ENCODE peak calls at places on chromosomes 4 and X, in nine cellular contexts. One of them, this sample, is unnamed.

GRCh38 chrX:9132036-9132435 is 98.1 kb upstream of the FAM9B start:
- DNase-seq in GM10248: no peak
- DNase-seq in suprapubic skin: no peak
- DNase-seq in hepatocyte: no peak
- DNase-seq in Peyer's patch: no peak
- DNase-seq in A549: no peak
- DNase-seq in Calu3: no peak
- DNase-seq in neural progenitor cell: no peak
- DNase-seq in psoas muscle: no peak
- DNase-seq in this sample: no peak

GRCh38 chr4:140308366-140309123 is 64.9 kb upstream of the SCOC start:
- DNase-seq in psoas muscle: peak
- DNase-seq in A549: no peak
- DNase-seq in Calu3: no peak
- DNase-seq in suprapubic skin: peak
- DNase-seq in hepatocyte: peak
- DNase-seq in neural progenitor cell: no peak
- DNase-seq in GM10248: no peak
- DNase-seq in Peyer's patch: peak
- DNase-seq in this sample: no peak

GRCh38 chr4:48698029-48698901 is 81.8 kb downstream of the FRYL start:
- DNase-seq in Peyer's patch: peak
- DNase-seq in hepatocyte: peak
- DNase-seq in suprapubic skin: peak
- DNase-seq in neural progenitor cell: peak
- DNase-seq in psoas muscle: no peak
- DNase-seq in Calu3: peak
- DNase-seq in GM10248: no peak
- DNase-seq in A549: peak
- DNase-seq in this sample: no peak

GRCh38 chrX:154967603-154968002 is 54.9 kb downstream of the F8 start:
- DNase-seq in suprapubic skin: no peak
- DNase-seq in GM10248: no peak
- DNase-seq in hepatocyte: no peak
- DNase-seq in Peyer's patch: no peak
- DNase-seq in A549: no peak
- DNase-seq in Calu3: no peak
- DNase-seq in neural progenitor cell: no peak
- DNase-seq in psoas muscle: no peak
- DNase-seq in this sample: no peak

GRCh38 chrX:41561045-41561444 is 113.9 kb downstream of the NYX start:
- DNase-seq in GM10248: peak
- DNase-seq in suprapubic skin: no peak
- DNase-seq in neural progenitor cell: no peak
- DNase-seq in Calu3: no peak
- DNase-seq in psoas muscle: no peak
- DNase-seq in hepatocyte: peak
- DNase-seq in A549: peak
- DNase-seq in Peyer's patch: peak
- DNase-seq in this sample: no peak

GRCh38 chr4:3484057-3484973 is 21.2 kb downstream of the DOK7 start:
- DNase-seq in psoas muscle: peak
- DNase-seq in hepatocyte: peak
- DNase-seq in Peyer's patch: peak
- DNase-seq in Calu3: peak
- DNase-seq in neural progenitor cell: no peak
- DNase-seq in A549: peak
- DNase-seq in suprapubic skin: no peak
- DNase-seq in GM10248: no peak
- DNase-seq in this sample: no peak

GRCh38 chr4:173252024-173252935 is 81.9 kb downstream of the HMGB2 start:
- DNase-seq in hepatocyte: peak
- DNase-seq in A549: peak
- DNase-seq in GM10248: peak
- DNase-seq in Peyer's patch: peak
- DNase-seq in psoas muscle: peak
- DNase-seq in Calu3: peak
- DNase-seq in suprapubic skin: no peak
- DNase-seq in neural progenitor cell: peak
- DNase-seq in this sample: no peak

GRCh38 chr4:97016186-97016945 is 1126.9 kb downstream of the STPG2 start:
- DNase-seq in A549: no peak
- DNase-seq in GM10248: no peak
- DNase-seq in Peyer's patch: no peak
- DNase-seq in neural progenitor cell: no peak
- DNase-seq in suprapubic skin: no peak
- DNase-seq in hepatocyte: no peak
- DNase-seq in psoas muscle: no peak
- DNase-seq in Calu3: no peak
- DNase-seq in this sample: no peak

GRCh38 chr4:70632028-70632427 is 3.5 kb downstream of the ENAM start:
- DNase-seq in A549: no peak
- DNase-seq in hepatocyte: no peak
- DNase-seq in psoas muscle: no peak
- DNase-seq in GM10248: no peak
- DNase-seq in Calu3: no peak
- DNase-seq in Peyer's patch: no peak
- DNase-seq in neural progenitor cell: no peak
- DNase-seq in suprapubic skin: no peak
- DNase-seq in this sample: no peak

GRCh38 chr4:76696109-76696508 is 201.8 kb downstream of the SOWAHB start:
- DNase-seq in A549: no peak
- DNase-seq in hepatocyte: no peak
- DNase-seq in suprapubic skin: no peak
- DNase-seq in neural progenitor cell: peak
- DNase-seq in Calu3: no peak
- DNase-seq in psoas muscle: no peak
- DNase-seq in Peyer's patch: no peak
- DNase-seq in GM10248: no peak
- DNase-seq in this sample: no peak

GRCh38 chrX:51614353-51614752 is 4.4 kb downstream of the CENPVL3 start:
- DNase-seq in GM10248: peak
- DNase-seq in suprapubic skin: no peak
- DNase-seq in A549: peak
- DNase-seq in neural progenitor cell: peak
- DNase-seq in hepatocyte: peak
- DNase-seq in psoas muscle: no peak
- DNase-seq in Peyer's patch: no peak
- DNase-seq in Calu3: no peak
- DNase-seq in this sample: no peak

GRCh38 chr4:187608001-187608421 is 387.6 kb upstream of the ZFP42 start:
- DNase-seq in suprapubic skin: no peak
- DNase-seq in GM10248: no peak
- DNase-seq in Calu3: no peak
- DNase-seq in A549: no peak
- DNase-seq in Peyer's patch: no peak
- DNase-seq in hepatocyte: no peak
- DNase-seq in psoas muscle: no peak
- DNase-seq in neural progenitor cell: no peak
- DNase-seq in this sample: no peak

GRCh38 chrX:82087699-82088098 is 885.8 kb downstream of the SH3BGRL start:
- DNase-seq in Peyer's patch: no peak
- DNase-seq in hepatocyte: no peak
- DNase-seq in A549: no peak
- DNase-seq in neural progenitor cell: no peak
- DNase-seq in psoas muscle: no peak
- DNase-seq in GM10248: no peak
- DNase-seq in suprapubic skin: no peak
- DNase-seq in Calu3: no peak
- DNase-seq in this sample: no peak

GRCh38 chrX:70774223-70774622 is 134.3 kb downstream of the TEX11 start:
- DNase-seq in GM10248: no peak
- DNase-seq in psoas muscle: no peak
- DNase-seq in suprapubic skin: no peak
- DNase-seq in A549: no peak
- DNase-seq in neural progenitor cell: no peak
- DNase-seq in Peyer's patch: no peak
- DNase-seq in Calu3: no peak
- DNase-seq in hepatocyte: no peak
- DNase-seq in this sample: no peak

GRCh38 chr4:58166496-58166895 is 1056.3 kb upstream of the IGFBP7 start:
- DNase-seq in Calu3: no peak
- DNase-seq in Peyer's patch: no peak
- DNase-seq in A549: no peak
- DNase-seq in suprapubic skin: no peak
- DNase-seq in neural progenitor cell: no peak
- DNase-seq in hepatocyte: no peak
- DNase-seq in psoas muscle: no peak
- DNase-seq in GM10248: no peak
- DNase-seq in this sample: no peak

GRCh38 chr4:38160487-38161207 is 200.4 kb downstream of the PTTG2 start:
- DNase-seq in psoas muscle: no peak
- DNase-seq in A549: peak
- DNase-seq in hepatocyte: peak
- DNase-seq in suprapubic skin: peak
- DNase-seq in Calu3: peak
- DNase-seq in GM10248: peak
- DNase-seq in neural progenitor cell: peak
- DNase-seq in Peyer's patch: peak
- DNase-seq in this sample: no peak

GRCh38 chr4:142041788-142042187 is 405.4 kb downstream of the IL15 start:
- DNase-seq in GM10248: no peak
- DNase-seq in suprapubic skin: no peak
- DNase-seq in A549: no peak
- DNase-seq in psoas muscle: no peak
- DNase-seq in hepatocyte: no peak
- DNase-seq in Peyer's patch: no peak
- DNase-seq in neural progenitor cell: no peak
- DNase-seq in Calu3: no peak
- DNase-seq in this sample: no peak

GRCh38 chr4:163474027-163474426 is 473 bp upstream of the TKTL2 start:
- DNase-seq in A549: no peak
- DNase-seq in psoas muscle: no peak
- DNase-seq in GM10248: no peak
- DNase-seq in neural progenitor cell: no peak
- DNase-seq in Peyer's patch: no peak
- DNase-seq in Calu3: no peak
- DNase-seq in suprapubic skin: no peak
- DNase-seq in hepatocyte: no peak
- DNase-seq in this sample: no peak

GRCh38 chr4:163473130-163473529 is 424 bp downstream of the TKTL2 start:
- DNase-seq in Calu3: no peak
- DNase-seq in hepatocyte: no peak
- DNase-seq in A549: no peak
- DNase-seq in neural progenitor cell: no peak
- DNase-seq in suprapubic skin: no peak
- DNase-seq in GM10248: no peak
- DNase-seq in Peyer's patch: no peak
- DNase-seq in psoas muscle: no peak
- DNase-seq in this sample: no peak

GRCh38 chr4:163476761-163477438 is 3.3 kb upstream of the TKTL2 start:
- DNase-seq in hepatocyte: no peak
- DNase-seq in Calu3: no peak
- DNase-seq in psoas muscle: no peak
- DNase-seq in GM10248: no peak
- DNase-seq in Peyer's patch: no peak
- DNase-seq in suprapubic skin: no peak
- DNase-seq in A549: no peak
- DNase-seq in neural progenitor cell: no peak
- DNase-seq in this sample: no peak

GRCh38 chr4:163473576-163473975 is at the start of gene TKTL2:
- DNase-seq in Calu3: no peak
- DNase-seq in A549: no peak
- DNase-seq in GM10248: no peak
- DNase-seq in hepatocyte: no peak
- DNase-seq in neural progenitor cell: no peak
- DNase-seq in Peyer's patch: no peak
- DNase-seq in suprapubic skin: no peak
- DNase-seq in psoas muscle: no peak
- DNase-seq in this sample: no peak
- TF ChIP-seq CTCF in Calu3: no peak
- TF ChIP-seq CTCF in A549: no peak
- TF ChIP-seq CTCF in GM10248: no peak
- TF ChIP-seq CTCF in hepatocyte: no peak
- TF ChIP-seq CTCF in neural progenitor cell: no peak
- TF ChIP-seq CTCF in Peyer's patch: no peak
- TF ChIP-seq CTCF in suprapubic skin: no peak
- TF ChIP-seq CTCF in psoas muscle: no peak
- TF ChIP-seq CTCF in this sample: no peak

DNA sequence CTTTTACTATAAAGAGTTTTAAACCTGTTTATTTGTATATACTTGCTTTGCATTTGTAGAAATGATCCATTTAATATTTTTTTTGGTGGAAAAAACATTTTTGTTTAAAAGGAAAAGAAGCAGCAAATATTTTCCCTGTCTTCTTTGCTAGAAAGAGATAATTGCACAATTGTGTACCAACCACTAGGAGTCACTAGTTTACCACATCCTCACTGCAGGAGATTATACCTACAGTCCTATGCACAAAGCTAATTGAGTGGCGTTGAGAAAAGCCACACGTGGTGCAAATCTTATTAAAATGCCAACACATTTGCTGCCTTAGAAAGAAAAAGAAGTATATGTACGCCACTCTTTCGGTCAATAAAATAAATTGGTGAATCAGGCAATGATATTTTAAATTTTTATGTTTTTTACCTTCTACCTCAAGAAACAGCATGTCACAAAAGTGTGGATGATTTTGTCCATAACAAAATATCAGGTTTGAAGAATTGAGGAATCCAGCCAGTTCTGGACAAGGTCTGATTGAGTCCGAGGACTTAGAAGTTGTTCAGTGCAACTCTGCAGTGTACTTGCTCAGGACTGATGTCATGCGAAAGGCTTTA is 102.9 kb downstream of the GRXCR1 start:
- DNase-seq in Calu3: no peak
- DNase-seq in A549: peak
- DNase-seq in neural progenitor cell: peak
- DNase-seq in suprapubic skin: no peak
- DNase-seq in psoas muscle: no peak
- DNase-seq in hepatocyte: peak
- DNase-seq in GM10248: peak
- DNase-seq in Peyer's patch: no peak
- DNase-seq in this sample: no peak
- TF ChIP-seq CTCF in Calu3: peak
- TF ChIP-seq CTCF in A549: peak
- TF ChIP-seq CTCF in neural progenitor cell: peak
- TF ChIP-seq CTCF in suprapubic skin: no peak
- TF ChIP-seq CTCF in psoas muscle: peak
- TF ChIP-seq CTCF in hepatocyte: peak
- TF ChIP-seq CTCF in GM10248: peak
- TF ChIP-seq CTCF in Peyer's patch: no peak
- TF ChIP-seq CTCF in this sample: peak

GRCh38 chr4:184284742-184285141 is 67.1 kb upstream of the ENPP6 start:
- DNase-seq in Calu3: no peak
- DNase-seq in suprapubic skin: no peak
- DNase-seq in GM10248: no peak
- DNase-seq in Peyer's patch: no peak
- DNase-seq in hepatocyte: no peak
- DNase-seq in neural progenitor cell: no peak
- DNase-seq in psoas muscle: no peak
- DNase-seq in A549: no peak
- DNase-seq in this sample: no peak
- TF ChIP-seq CTCF in Calu3: no peak
- TF ChIP-seq CTCF in suprapubic skin: no peak
- TF ChIP-seq CTCF in GM10248: no peak
- TF ChIP-seq CTCF in Peyer's patch: no peak
- TF ChIP-seq CTCF in hepatocyte: no peak
- TF ChIP-seq CTCF in neural progenitor cell: no peak
- TF ChIP-seq CTCF in psoas muscle: no peak
- TF ChIP-seq CTCF in A549: no peak
- TF ChIP-seq CTCF in this sample: no peak

DNA sequence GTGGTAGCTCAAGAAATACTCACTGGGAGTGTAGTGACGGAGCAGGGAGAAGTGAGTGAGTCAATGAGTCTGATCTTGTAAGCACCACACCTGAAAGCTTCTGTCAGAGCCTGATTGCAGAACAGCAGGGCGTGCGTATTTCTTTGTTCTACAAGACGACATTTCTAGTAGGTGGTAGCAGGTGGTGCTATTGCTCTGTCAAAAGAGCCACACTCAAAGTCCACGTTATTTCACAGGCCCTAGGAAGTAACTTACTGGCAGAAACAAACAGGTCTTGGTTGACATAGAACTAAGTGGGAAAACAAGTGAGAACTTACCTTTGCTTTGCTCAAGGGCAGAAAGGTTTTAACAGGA is 46.4 kb upstream of the SPRY1 start:
- DNase-seq in A549: no peak
- DNase-seq in neural progenitor cell: peak
- DNase-seq in psoas muscle: no peak
- DNase-seq in suprapubic skin: no peak
- DNase-seq in Peyer's patch: peak
- DNase-seq in GM10248: no peak
- DNase-seq in hepatocyte: peak
- DNase-seq in Calu3: peak
- DNase-seq in this sample: no peak
- TF ChIP-seq CTCF in A549: no peak
- TF ChIP-seq CTCF in neural progenitor cell: peak
- TF ChIP-seq CTCF in psoas muscle: peak
- TF ChIP-seq CTCF in suprapubic skin: no peak
- TF ChIP-seq CTCF in Peyer's patch: peak
- TF ChIP-seq CTCF in GM10248: no peak
- TF ChIP-seq CTCF in hepatocyte: peak
- TF ChIP-seq CTCF in Calu3: no peak
- TF ChIP-seq CTCF in this sample: no peak

This sample was measured in type B pancreatic cell.